ENCODE peak calls at places on chromosome 9, in four cellular contexts. One of them, this sample, is unnamed.

GRCh38 chr9:136881691-136882108 is 4.6 kb upstream of the TRAF2 start:
- DNase-seq in H1: no peak
- DNase-seq in HepG2: peak
- DNase-seq in K562: no peak
- DNase-seq in this sample: peak

GRCh38 chr9:37920471-37921167 is 16.7 kb upstream of the SLC25A51 start:
- DNase-seq in H1: no peak
- DNase-seq in HepG2: no peak
- DNase-seq in K562: peak
- DNase-seq in this sample: no peak

GRCh38 chr9:79663878-79664277 is 92.1 kb downstream of the TLE4 start:
- DNase-seq in H1: no peak
- DNase-seq in HepG2: no peak
- DNase-seq in K562: no peak
- DNase-seq in this sample: no peak

GRCh38 chr9:78009156-78009555 is 22.5 kb downstream of the GNAQ start:
- DNase-seq in H1: no peak
- DNase-seq in HepG2: no peak
- DNase-seq in K562: no peak
- DNase-seq in this sample: no peak

GRCh38 chr9:86721843-86722705 is 225.2 kb downstream of the GAS1 start:
- DNase-seq in H1: no peak
- DNase-seq in HepG2: no peak
- DNase-seq in K562: no peak
- DNase-seq in this sample: no peak

GRCh38 chr9:131678499-131679111 is 61.3 kb downstream of the RAPGEF1 start:
- DNase-seq in H1: no peak
- DNase-seq in HepG2: peak
- DNase-seq in K562: peak
- DNase-seq in this sample: peak

GRCh38 chr9:116937361-116937760 is 250.3 kb downstream of the TRIM32 start:
- DNase-seq in H1: no peak
- DNase-seq in HepG2: no peak
- DNase-seq in K562: no peak
- DNase-seq in this sample: no peak

GRCh38 chr9:38687389-38687842 is 32.5 kb downstream of the FAM240B start:
- DNase-seq in H1: no peak
- DNase-seq in HepG2: peak
- DNase-seq in K562: peak
- DNase-seq in this sample: no peak

GRCh38 chr9:134641173-134641985 is at the start of gene COL5A1:
- DNase-seq in H1: no peak
- DNase-seq in HepG2: no peak
- DNase-seq in K562: peak
- DNase-seq in this sample: no peak

GRCh38 chr9:97682242-97682641 is 14.9 kb downstream of the XPA start:
- DNase-seq in H1: no peak
- DNase-seq in HepG2: no peak
- DNase-seq in K562: no peak
- DNase-seq in this sample: no peak

GRCh38 chr9:73565026-73565425 is 413.4 kb downstream of the ANXA1 start:
- DNase-seq in H1: no peak
- DNase-seq in HepG2: no peak
- DNase-seq in K562: no peak
- DNase-seq in this sample: no peak

GRCh38 chr9:86407022-86407421 is 52.8 kb upstream of the TUT7 start:
- DNase-seq in H1: no peak
- DNase-seq in HepG2: peak
- DNase-seq in K562: no peak
- DNase-seq in this sample: no peak

GRCh38 chr9:33517373-33517772 is 6.7 kb upstream of the ANKRD18B start:
- DNase-seq in H1: no peak
- DNase-seq in HepG2: peak
- DNase-seq in K562: peak
- DNase-seq in this sample: no peak

GRCh38 chr9:89418112-89418872 is 79.6 kb downstream of the SEMA4D start:
- DNase-seq in H1: no peak
- DNase-seq in HepG2: no peak
- DNase-seq in K562: no peak
- DNase-seq in this sample: no peak

GRCh38 chr9:78904686-78905085 is 607.8 kb downstream of the PSAT1 start:
- DNase-seq in H1: no peak
- DNase-seq in HepG2: no peak
- DNase-seq in K562: no peak
- DNase-seq in this sample: no peak

GRCh38 chr9:124885551-124885950 is 23.6 kb downstream of the ARPC5L start:
- DNase-seq in H1: no peak
- DNase-seq in HepG2: no peak
- DNase-seq in K562: no peak
- DNase-seq in this sample: no peak

GRCh38 chr9:96245399-96245798 is 56.6 kb downstream of the HSD17B3 start:
- DNase-seq in H1: no peak
- DNase-seq in HepG2: no peak
- DNase-seq in K562: no peak
- DNase-seq in this sample: no peak

GRCh38 chr9:123457586-123457985 is 101.6 kb downstream of the CRB2 start:
- DNase-seq in H1: no peak
- DNase-seq in HepG2: no peak
- DNase-seq in K562: no peak
- DNase-seq in this sample: no peak

GRCh38 chr9:136545065-136545965 is 533 bp downstream of the NOTCH1 start:
- DNase-seq in H1: no peak
- DNase-seq in HepG2: no peak
- DNase-seq in K562: peak
- DNase-seq in this sample: no peak

GRCh38 chr9:106417685-106418084 is 445.3 kb upstream of the ZNF462 start:
- DNase-seq in H1: no peak
- DNase-seq in HepG2: no peak
- DNase-seq in K562: no peak
- DNase-seq in this sample: no peak

GRCh38 chr9:14437336-14438231 is 123.6 kb upstream of the NFIB start:
- DNase-seq in H1: no peak
- DNase-seq in HepG2: no peak
- DNase-seq in K562: no peak
- DNase-seq in this sample: no peak

GRCh38 chr9:35237303-35237702 is 75.5 kb downstream of the UNC13B start:
- DNase-seq in H1: no peak
- DNase-seq in HepG2: no peak
- DNase-seq in K562: no peak
- DNase-seq in this sample: no peak

GRCh38 chr9:30039712-30040111 is 2344.7 kb upstream of the ACO1 start:
- DNase-seq in H1: no peak
- DNase-seq in HepG2: no peak
- DNase-seq in K562: no peak
- DNase-seq in this sample: no peak

GRCh38 chr9:97990259-97990658 is 7.1 kb downstream of the ANP32B start:
- DNase-seq in H1: no peak
- DNase-seq in HepG2: no peak
- DNase-seq in K562: no peak
- DNase-seq in this sample: no peak

GRCh38 chr9:13088734-13089427 is 190.6 kb downstream of the MPDZ start:
- DNase-seq in H1: peak
- DNase-seq in HepG2: peak
- DNase-seq in K562: peak
- DNase-seq in this sample: no peak

GRCh38 chr9:30574355-30575151 is 1809.9 kb upstream of the ACO1 start:
- DNase-seq in H1: no peak
- DNase-seq in HepG2: no peak
- DNase-seq in K562: no peak
- DNase-seq in this sample: no peak

DNA sequence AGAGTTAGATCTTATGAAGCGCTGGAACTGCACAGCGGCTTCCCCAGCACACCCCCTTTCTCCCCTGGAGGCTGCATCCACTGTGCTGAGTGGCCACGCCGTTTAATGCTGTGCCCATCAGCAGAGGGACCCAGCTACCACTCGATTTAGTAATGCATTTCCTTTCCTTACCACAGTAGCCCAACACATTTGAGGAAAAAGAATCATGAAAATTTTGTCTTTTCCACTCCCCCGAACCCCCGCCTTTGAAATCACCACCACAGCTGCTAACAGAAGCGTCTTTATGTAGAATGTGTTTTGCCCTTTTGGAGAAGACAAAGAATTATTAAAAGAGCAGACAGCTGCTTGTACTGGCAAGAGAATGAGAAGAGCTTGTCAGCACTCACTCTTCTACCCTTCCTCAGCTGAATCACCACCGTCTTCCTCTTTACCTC is 73.2 kb downstream of the ACER2 start:
- DNase-seq in H1: no peak
- DNase-seq in HepG2: no peak
- DNase-seq in K562: no peak
- DNase-seq in this sample: no peak
- TF ChIP-seq SIN3A in H1: no peak
- TF ChIP-seq SIN3A in HepG2: no peak
- TF ChIP-seq SIN3A in K562: no peak
- TF ChIP-seq SIN3A in this sample: no peak

DNA sequence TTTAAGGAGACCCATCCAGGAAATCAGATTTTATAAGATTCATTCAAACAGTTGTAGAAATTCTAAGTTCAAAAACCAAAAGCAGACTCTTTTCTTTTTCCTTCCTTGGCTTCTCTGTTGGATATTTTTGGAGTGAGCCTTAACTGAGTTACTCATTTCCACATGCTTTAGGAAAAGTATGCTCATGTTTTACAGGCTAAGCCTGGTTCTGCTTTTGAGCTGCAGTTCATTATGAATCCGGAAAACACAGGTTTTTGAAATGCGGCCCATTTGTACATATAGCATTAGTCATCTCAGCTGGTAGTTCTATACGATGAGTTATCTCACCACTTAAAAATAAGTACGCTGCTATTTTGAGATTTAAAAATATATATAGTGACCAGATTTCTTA is 156.6 kb upstream of the DMRT1 start:
- DNase-seq in H1: no peak
- DNase-seq in HepG2: peak
- DNase-seq in K562: no peak
- DNase-seq in this sample: no peak
- H3K4me3 ChIP-seq in H1: no peak
- H3K4me3 ChIP-seq in HepG2: peak
- H3K4me3 ChIP-seq in K562: no peak
- H3K4me3 ChIP-seq in this sample: no peak

DNA sequence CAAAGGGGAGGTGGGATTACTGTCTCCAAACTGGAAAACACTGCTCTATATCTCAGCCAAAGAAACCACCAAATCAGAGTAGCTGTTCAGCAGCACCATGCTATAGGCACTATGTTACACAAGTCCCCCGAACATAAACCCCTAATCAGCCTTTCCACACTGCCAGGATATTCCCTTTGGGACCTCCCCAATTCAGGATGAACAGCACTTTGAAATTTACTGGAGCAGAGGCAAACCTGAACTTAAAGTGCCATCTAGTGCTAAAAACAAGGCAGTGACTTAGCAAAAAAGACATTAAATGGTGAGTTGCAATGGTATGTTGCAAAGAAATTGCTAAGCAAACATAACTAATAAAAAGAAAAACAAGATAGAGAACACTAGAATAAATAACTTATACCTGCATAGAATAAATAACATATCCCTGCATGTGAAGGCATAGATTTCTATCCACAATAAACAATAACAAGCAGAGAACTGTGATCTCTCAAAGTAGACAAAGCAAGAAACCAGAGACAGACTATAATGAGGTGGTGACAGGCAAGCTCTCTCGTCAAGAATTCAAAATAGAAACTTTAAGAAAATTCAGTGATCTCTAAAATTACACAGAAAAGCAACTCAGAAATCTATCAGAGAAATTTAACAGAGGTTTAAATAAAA is 584.4 kb upstream of the ACO1 start:
- DNase-seq in H1: peak
- DNase-seq in HepG2: peak
- DNase-seq in K562: no peak
- DNase-seq in this sample: peak
- TF ChIP-seq ATF2 in H1: no peak
- TF ChIP-seq ATF2 in HepG2: no peak
- TF ChIP-seq ATF2 in K562: no peak
- TF ChIP-seq ATF2 in this sample: no peak

GRCh38 chr9:129323999-129324553 is 146.0 kb upstream of the IER5L start:
- DNase-seq in H1: no peak
- DNase-seq in HepG2: peak
- DNase-seq in K562: no peak
- DNase-seq in this sample: no peak
- TF ChIP-seq SIN3A in H1: no peak
- TF ChIP-seq SIN3A in HepG2: no peak
- TF ChIP-seq SIN3A in K562: no peak
- TF ChIP-seq SIN3A in this sample: no peak

GRCh38 chr9:107738789-107739188 is 249.2 kb upstream of the KLF4 start:
- DNase-seq in H1: no peak
- DNase-seq in HepG2: no peak
- DNase-seq in K562: no peak
- DNase-seq in this sample: no peak

GRCh38 chr9:107735821-107736220 is 246.3 kb upstream of the KLF4 start:
- DNase-seq in H1: no peak
- DNase-seq in HepG2: no peak
- DNase-seq in K562: no peak
- DNase-seq in this sample: no peak

GRCh38 chr9:107739601-107740082 is 250.1 kb upstream of the KLF4 start:
- DNase-seq in H1: no peak
- DNase-seq in HepG2: no peak
- DNase-seq in K562: no peak
- DNase-seq in this sample: no peak

GRCh38 chr9:107737987-107738743 is 248.6 kb upstream of the KLF4 start:
- DNase-seq in H1: no peak
- DNase-seq in HepG2: no peak
- DNase-seq in K562: no peak
- DNase-seq in this sample: no peak

GRCh38 chr9:107737610-107737986 is 248.0 kb upstream of the KLF4 start:
- DNase-seq in H1: no peak
- DNase-seq in HepG2: no peak
- DNase-seq in K562: no peak
- DNase-seq in this sample: no peak
- H3K4me3 ChIP-seq in H1: no peak
- H3K4me3 ChIP-seq in HepG2: no peak
- H3K4me3 ChIP-seq in K562: no peak
- H3K4me3 ChIP-seq in this sample: no peak

GRCh38 chr9:105114318-105114717 is 130.1 kb upstream of the SLC44A1 start:
- DNase-seq in H1: no peak
- DNase-seq in HepG2: no peak
- DNase-seq in K562: no peak
- DNase-seq in this sample: no peak
- TF ChIP-seq ATF2 in H1: no peak
- TF ChIP-seq ATF2 in HepG2: no peak
- TF ChIP-seq ATF2 in K562: no peak
- TF ChIP-seq ATF2 in this sample: no peak

GRCh38 chr9:70340572-70340971 is 73.9 kb downstream of the KLF9 start:
- DNase-seq in H1: no peak
- DNase-seq in HepG2: peak
- DNase-seq in K562: no peak
- DNase-seq in this sample: no peak
- TF ChIP-seq SIN3A in H1: no peak
- TF ChIP-seq SIN3A in HepG2: no peak
- TF ChIP-seq SIN3A in K562: no peak
- TF ChIP-seq SIN3A in this sample: no peak